ENCODE peak calls at places on chromosomes 11 and 22, in seven cellular contexts. X is HCEC 1CT; K is mucosa of descending colon; D is T-helper 2 cell; C is effector memory CD8-positive, alpha-beta T cell; L is activated CD4-positive, alpha-beta T cell treated with anti-CD3 and anti-CD28 coated beads, Interleukin-2, amount 50 U/mL, for 48 hours; F is T-helper 1 cell. G is an unnamed sample.

GRCh38 chr11:9906043-9906791 is 242.3 kb downstream of the SWAP70 start:
- DNase-seq in X (peak), K (no peak), D (no peak), C (no peak), L (no peak), F (no peak), G (peak)

GRCh38 chr11:44611687-44612437 is 46.4 kb downstream of the CD82 start:
- DNase-seq in X (no peak), K (peak), D (peak), C (peak), L (peak), F (peak), G (no peak)

GRCh38 chr11:68954970-68955958 is 25.5 kb downstream of the MRGPRD start:
- DNase-seq in X (peak), K (peak), D (no peak), C (no peak), L (no peak), F (no peak), G (peak)

GRCh38 chr11:65559951-65560537 is 1.9 kb upstream of the LTBP3 start:
- DNase-seq in X (peak), K (no peak), D (no peak), C (no peak), L (no peak), F (no peak), G (peak)

GRCh38 chr22:24236656-24237055 is 8.2 kb downstream of the GGT5 start:
- DNase-seq in X (no peak), K (no peak), D (no peak), C (no peak), L (no peak), F (no peak), G (peak)

GRCh38 chr22:24011735-24012068 is 598 bp downstream of the CABIN1 start:
- DNase-seq in X (no peak), K (no peak), D (no peak), C (no peak), L (no peak), F (no peak), G (peak)

GRCh38 chr11:69926376-69927050 is 107.3 kb upstream of the FGF3 start:
- DNase-seq in X (no peak), K (no peak), D (no peak), C (no peak), L (no peak), F (no peak), G (no peak)

GRCh38 chr11:134781335-134781970 is 369.4 kb upstream of the B3GAT1 start:
- DNase-seq in X (no peak), K (no peak), D (no peak), C (no peak), L (no peak), F (no peak), G (no peak)

GRCh38 chr11:117915672-117916235 is 13.4 kb downstream of the TMPRSS13 start:
- DNase-seq in X (no peak), K (no peak), D (no peak), C (no peak), L (no peak), F (no peak), G (no peak)

GRCh38 chr11:111633756-111634362 is 31.6 kb downstream of the SIK2 start:
- DNase-seq in X (peak), K (no peak), D (peak), C (no peak), L (no peak), F (no peak), G (peak)

GRCh38 chr22:43824724-43825485 is 12.8 kb upstream of the EFCAB6 start:
- DNase-seq in X (no peak), K (no peak), D (no peak), C (no peak), L (no peak), F (no peak), G (no peak)